ENCODE peak calls at places on chromosomes 7 and 10, in seven cellular contexts. R is breast epithelium, K is DMS 273 treated with DMSO at 0.1 percent for 48 hours, A is NCI-H460, P is T-helper 9 cell, I is T1000, Y is bronchial epithelial cell. Q is an unnamed sample.

GRCh38 chr10:110336111-110336721 is 31.5 kb upstream of the SMNDC1 start:
- DNase-seq in Y (peak), K (no peak), A (peak), I (peak), R (no peak), P (no peak), Q (no peak)

GRCh38 chr7:43040461-43040860 is 72.0 kb upstream of the HECW1 start:
- DNase-seq in P (no peak), I (no peak), A (no peak), K (no peak), R (no peak), Y (no peak), Q (no peak)

GRCh38 chr10:131842351-131843088 is 58.3 kb upstream of the PPP2R2D start:
- DNase-seq in A (no peak), I (no peak), P (no peak), R (peak), K (no peak), Y (no peak), Q (no peak)

GRCh38 chr7:130943336-130943901 is 209.4 kb upstream of the KLF14 start:
- DNase-seq in P (no peak), I (no peak), K (no peak), A (peak), R (no peak), Y (peak), Q (no peak)

GRCh38 chr7:140005754-140006503 is 56.8 kb downstream of the PARP12 start:
- DNase-seq in R (no peak), A (no peak), Y (peak), P (no peak), I (no peak), K (no peak), Q (peak)

GRCh38 chr7:155653773-155654172 is 9.3 kb downstream of the RBM33 start:
- DNase-seq in R (no peak), K (no peak), P (no peak), I (no peak), Y (peak), A (no peak), Q (no peak)

GRCh38 chr7:116569737-116570136 is 44.9 kb downstream of the CAV1 start:
- DNase-seq in A (no peak), Y (peak), K (no peak), P (no peak), I (no peak), R (no peak), Q (no peak)

GRCh38 chr10:130745831-130746230 is 565.7 kb downstream of the TCERG1L start:
- DNase-seq in R (no peak), A (no peak), K (no peak), Y (no peak), I (no peak), P (no peak), Q (no peak)

GRCh38 chr10:78805176-78805575 is 263.6 kb upstream of the ZMIZ1 start:
- DNase-seq in Y (peak), P (no peak), I (peak), K (no peak), A (no peak), R (no peak), Q (no peak)

GRCh38 chr7:55474944-55475911 is 97.1 kb downstream of the VOPP1 start:
- DNase-seq in R (no peak), I (no peak), P (no peak), K (no peak), A (no peak), Y (no peak), Q (no peak)

GRCh38 chr7:76011437-76011836 is 17.0 kb upstream of the TMEM120A start:
- DNase-seq in R (no peak), P (no peak), K (peak), Y (no peak), I (no peak), A (no peak), Q (no peak)

GRCh38 chr7:65832281-65832680 is 40.6 kb upstream of the VKORC1L1 start:
- DNase-seq in P (no peak), I (no peak), A (peak), Y (peak), K (peak), R (no peak), Q (no peak)

GRCh38 chr7:134593530-134594392 is 44.9 kb downstream of the AKR1B15 start:
- DNase-seq in A (peak), P (no peak), K (no peak), R (peak), Y (peak), I (peak), Q (no peak)

GRCh38 chr10:72072046-72072445 is 16.3 kb downstream of the SPOCK2 start:
- DNase-seq in Y (no peak), I (no peak), R (no peak), A (no peak), K (no peak), P (no peak), Q (no peak)

GRCh38 chr7:131835141-131835540 is 278.7 kb upstream of the PODXL start:
- DNase-seq in K (peak), I (no peak), A (no peak), Y (no peak), P (no peak), R (no peak), Q (no peak)

GRCh38 chr10:71978476-71978875 is 14.3 kb downstream of the CHST3 start:
- DNase-seq in P (no peak), A (no peak), Y (no peak), K (no peak), I (no peak), R (no peak), Q (no peak)

GRCh38 chr7:155644971-155645509 is 579 bp downstream of the RBM33 start:
- DNase-seq in Y (no peak), I (no peak), R (no peak), K (no peak), A (no peak), P (peak), Q (peak)

GRCh38 chr7:129825554-129826267 is 127.0 kb downstream of the UBE2H start:
- DNase-seq in K (peak), Y (peak), R (peak), P (peak), I (peak), A (peak), Q (peak)

GRCh38 chr7:16428672-16429071 is 7.3 kb upstream of the CRPPA start:
- DNase-seq in P (no peak), Y (peak), I (no peak), R (no peak), K (no peak), A (no peak), Q (no peak)

GRCh38 chr10:14810969-14811953 is 26.6 kb downstream of the CDNF start:
- DNase-seq in K (no peak), I (no peak), A (no peak), Y (no peak), P (no peak), R (no peak), Q (no peak)

GRCh38 chr10:27646604-27647191 is 98.9 kb downstream of the MKX start:
- DNase-seq in K (no peak), I (no peak), A (no peak), Y (no peak), R (no peak), P (no peak), Q (no peak)

GRCh38 chr10:90175161-90175681 is 473.8 kb downstream of the KIF20B start:
- DNase-seq in Y (peak), R (no peak), I (no peak), A (no peak), K (peak), P (no peak), Q (no peak)

GRCh38 chr7:153524070-153524601 is 528.1 kb upstream of the DPP6 start:
- DNase-seq in R (no peak), Y (no peak), I (no peak), A (no peak), K (no peak), P (no peak), Q (no peak)

GRCh38 chr7:158500651-158501052 is 87.0 kb downstream of the PTPRN2 start:
- DNase-seq in R (no peak), A (no peak), P (no peak), Y (no peak), K (no peak), I (no peak), Q (no peak)

GRCh38 chr10:99353182-99353581 is 24.0 kb downstream of the CNNM1 start:
- DNase-seq in P (no peak), Y (no peak), A (no peak), R (no peak), K (no peak), I (no peak), Q (no peak)

GRCh38 chr10:121112618-121113384 is 261.6 kb downstream of the WDR11 start:
- DNase-seq in Y (no peak), I (no peak), K (peak), R (no peak), P (no peak), A (no peak), Q (no peak)

GRCh38 chr7:35286422-35286821 is 32.5 kb upstream of the TBX20 start:
- DNase-seq in I (peak), P (no peak), A (no peak), K (no peak), Y (peak), R (no peak), Q (no peak)

GRCh38 chr7:141200191-141201108 is 126.6 kb downstream of the TMEM178B start:
- DNase-seq in Y (no peak), A (no peak), I (no peak), R (no peak), P (no peak), K (peak), Q (no peak)

GRCh38 chr7:149787428-149788299 is 14.3 kb upstream of the ZNF467 start:
- DNase-seq in A (peak), R (no peak), Y (no peak), K (no peak), P (no peak), I (no peak), Q (no peak)